ENCODE peak calls at places on chromosomes 2 and 18, in four cellular contexts. One of them, this sample, is unnamed.

GRCh38 chr2:3354986-3355385 is 22.6 kb downstream of the EIPR1 start:
- DNase-seq in GM12878: no peak
- DNase-seq in K562: no peak
- DNase-seq in HepG2: no peak
- DNase-seq in this sample: no peak

GRCh38 chr2:233075966-233076339 is 15.8 kb downstream of the INPP5D start:
- DNase-seq in HepG2: no peak
- DNase-seq in K562: no peak
- DNase-seq in GM12878: peak
- DNase-seq in this sample: no peak

GRCh38 chr2:200174433-200175216 is 131.9 kb upstream of the SPATS2L start:
- DNase-seq in GM12878: no peak
- DNase-seq in HepG2: no peak
- DNase-seq in K562: peak
- DNase-seq in this sample: no peak

GRCh38 chr18:57921708-57922107 is 118.6 kb upstream of the ATP8B1 start:
- DNase-seq in HepG2: peak
- DNase-seq in K562: peak
- DNase-seq in GM12878: no peak
- DNase-seq in this sample: no peak

GRCh38 chr2:201956361-201956760 is 77.3 kb upstream of the FZD7 start:
- DNase-seq in K562: no peak
- DNase-seq in HepG2: no peak
- DNase-seq in GM12878: no peak
- DNase-seq in this sample: no peak

GRCh38 chr2:62489162-62489561 is 16.8 kb downstream of the TMEM17 start:
- DNase-seq in HepG2: no peak
- DNase-seq in K562: no peak
- DNase-seq in GM12878: no peak
- DNase-seq in this sample: no peak

GRCh38 chr18:3248062-3248669 is 565 bp downstream of the MYL12A start:
- DNase-seq in HepG2: no peak
- DNase-seq in K562: no peak
- DNase-seq in GM12878: no peak
- DNase-seq in this sample: no peak

GRCh38 chr18:12420831-12421421 is 13.2 kb downstream of the PRELID3A start:
- DNase-seq in HepG2: peak
- DNase-seq in K562: no peak
- DNase-seq in GM12878: no peak
- DNase-seq in this sample: peak

GRCh38 chr2:204900910-204901309 is 355.6 kb downstream of the PARD3B start:
- DNase-seq in K562: no peak
- DNase-seq in HepG2: peak
- DNase-seq in GM12878: no peak
- DNase-seq in this sample: no peak

GRCh38 chr18:48974304-48975220 is 23.8 kb upstream of the SMAD7 start:
- DNase-seq in HepG2: no peak
- DNase-seq in K562: no peak
- DNase-seq in GM12878: no peak
- DNase-seq in this sample: peak

GRCh38 chr2:230974096-230974913 is 21.6 kb upstream of the SPATA3 start:
- DNase-seq in HepG2: no peak
- DNase-seq in K562: no peak
- DNase-seq in GM12878: peak
- DNase-seq in this sample: no peak

GRCh38 chr2:17736989-17737388 is 16.6 kb downstream of the SMC6 start:
- DNase-seq in K562: no peak
- DNase-seq in HepG2: no peak
- DNase-seq in GM12878: no peak
- DNase-seq in this sample: no peak

GRCh38 chr2:157058161-157058560 is 199.3 kb upstream of the GALNT5 start:
- DNase-seq in GM12878: no peak
- DNase-seq in K562: no peak
- DNase-seq in HepG2: no peak
- DNase-seq in this sample: no peak

GRCh38 chr18:77851798-77852197 is 602.1 kb downstream of the GALR1 start:
- DNase-seq in GM12878: no peak
- DNase-seq in HepG2: no peak
- DNase-seq in K562: no peak
- DNase-seq in this sample: no peak

GRCh38 chr2:100610381-100610831 is 47.6 kb downstream of the PDCL3 start:
- DNase-seq in HepG2: peak
- DNase-seq in K562: peak
- DNase-seq in GM12878: no peak
- DNase-seq in this sample: peak

GRCh38 chr2:73176205-73176880 is 26.0 kb upstream of the NOTO start:
- DNase-seq in HepG2: peak
- DNase-seq in K562: peak
- DNase-seq in GM12878: no peak
- DNase-seq in this sample: peak

GRCh38 chr2:237642030-237642700 is 14.8 kb downstream of the LRRFIP1 start:
- DNase-seq in HepG2: no peak
- DNase-seq in GM12878: no peak
- DNase-seq in K562: no peak
- DNase-seq in this sample: no peak

GRCh38 chr2:240205763-240206162 is 65.3 kb upstream of the OTOS start:
- DNase-seq in HepG2: no peak
- DNase-seq in K562: no peak
- DNase-seq in GM12878: no peak
- DNase-seq in this sample: no peak

GRCh38 chr2:112433932-112434730 is 686 bp upstream of the RGPD8 start:
- DNase-seq in K562: no peak
- DNase-seq in GM12878: no peak
- DNase-seq in HepG2: no peak
- DNase-seq in this sample: peak

GRCh38 chr2:227853204-227853629 is 18.2 kb upstream of the DAW1 start:
- DNase-seq in K562: no peak
- DNase-seq in HepG2: no peak
- DNase-seq in GM12878: no peak
- DNase-seq in this sample: no peak

GRCh38 chr2:137975280-137976271 is 11.3 kb downstream of the HNMT start:
- DNase-seq in GM12878: no peak
- DNase-seq in HepG2: peak
- DNase-seq in K562: no peak
- DNase-seq in this sample: no peak

GRCh38 chr2:25286025-25286400 is 55.7 kb downstream of the DNMT3A start:
- DNase-seq in GM12878: no peak
- DNase-seq in HepG2: no peak
- DNase-seq in K562: no peak
- DNase-seq in this sample: no peak

GRCh38 chr2:200350796-200351195 is 44.3 kb downstream of the SPATS2L start:
- DNase-seq in K562: no peak
- DNase-seq in GM12878: no peak
- DNase-seq in HepG2: no peak
- DNase-seq in this sample: no peak

GRCh38 chr2:9656270-9656766 is 25.5 kb upstream of the YWHAQ start:
- DNase-seq in K562: no peak
- DNase-seq in GM12878: peak
- DNase-seq in HepG2: peak
- DNase-seq in this sample: no peak
- TF ChIP-seq TCF7 in K562: no peak
- TF ChIP-seq TCF7 in GM12878: peak
- TF ChIP-seq TCF7 in HepG2: no peak
- TF ChIP-seq TCF7 in this sample: no peak

GRCh38 chr2:33108483-33109443 is 162.0 kb downstream of the LTBP1 start:
- DNase-seq in HepG2: no peak
- DNase-seq in K562: peak
- DNase-seq in GM12878: no peak
- DNase-seq in this sample: no peak

GRCh38 chr2:33104052-33104623 is 157.4 kb downstream of the LTBP1 start:
- DNase-seq in K562: no peak
- DNase-seq in HepG2: no peak
- DNase-seq in GM12878: no peak
- DNase-seq in this sample: no peak

GRCh38 chr2:33107690-33108482 is 161.1 kb downstream of the LTBP1 start:
- DNase-seq in K562: no peak
- DNase-seq in GM12878: no peak
- DNase-seq in HepG2: no peak
- DNase-seq in this sample: no peak

GRCh38 chr2:33106115-33106514 is 159.4 kb downstream of the LTBP1 start:
- DNase-seq in K562: no peak
- DNase-seq in HepG2: no peak
- DNase-seq in GM12878: no peak
- DNase-seq in this sample: no peak

DNA sequence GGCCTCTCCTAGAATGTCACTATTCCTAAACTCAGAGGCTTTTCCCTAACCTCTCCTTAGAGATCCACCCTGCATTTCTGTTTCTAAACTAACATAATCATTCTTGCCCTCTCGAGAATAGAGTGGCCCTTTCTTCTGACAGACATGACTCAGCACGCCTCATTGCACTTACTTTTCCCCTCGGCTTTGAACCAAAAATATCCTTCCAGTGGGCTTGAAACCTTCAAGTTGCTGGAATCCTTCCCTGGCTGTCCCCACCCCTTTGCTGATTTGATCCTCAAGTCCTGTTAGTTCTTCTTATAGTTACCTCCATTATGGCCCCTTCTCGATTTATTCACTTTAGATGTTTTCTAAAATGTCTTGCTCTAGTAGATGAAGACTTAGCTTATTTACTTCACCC is 158.0 kb downstream of the LTBP1 start:
- DNase-seq in GM12878: no peak
- DNase-seq in HepG2: no peak
- DNase-seq in K562: peak
- DNase-seq in this sample: no peak
- TF ChIP-seq TCF7 in GM12878: no peak
- TF ChIP-seq TCF7 in HepG2: no peak
- TF ChIP-seq TCF7 in K562: no peak
- TF ChIP-seq TCF7 in this sample: no peak

DNA sequence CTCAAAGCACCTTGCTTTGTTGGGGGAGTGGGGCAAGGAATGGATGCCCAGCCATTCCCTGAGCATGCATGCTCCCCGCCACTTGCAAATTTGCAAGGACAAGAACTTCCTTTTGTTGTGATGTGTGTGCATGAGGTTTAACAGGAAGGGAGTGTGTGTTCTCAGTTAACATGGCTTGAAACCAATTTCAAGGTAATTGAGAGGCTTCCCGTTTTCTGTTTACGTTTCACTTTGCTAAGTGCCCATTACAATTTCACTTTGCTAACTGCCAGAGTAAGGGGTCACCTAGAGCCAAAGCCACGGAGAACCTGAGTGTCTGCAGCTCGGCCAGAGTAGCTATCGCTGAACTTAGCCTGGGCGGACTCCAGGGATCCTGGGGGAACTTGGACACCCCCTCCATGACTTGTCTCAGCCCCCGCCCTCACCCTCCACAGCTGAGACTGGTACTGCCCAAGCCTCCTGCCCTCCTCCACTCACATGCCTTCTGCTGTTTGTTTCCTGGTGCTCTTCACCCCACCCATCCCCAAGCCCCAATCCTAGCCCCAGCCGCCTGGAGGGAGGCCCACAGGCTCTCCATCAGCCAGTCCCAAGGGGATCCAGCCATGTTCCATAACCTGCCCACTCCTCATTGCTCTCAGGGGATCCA is 53.6 kb upstream of the LAPTM4A start:
- DNase-seq in HepG2: no peak
- DNase-seq in K562: no peak
- DNase-seq in GM12878: no peak
- DNase-seq in this sample: no peak
- TF ChIP-seq TCF7 in HepG2: no peak
- TF ChIP-seq TCF7 in K562: no peak
- TF ChIP-seq TCF7 in GM12878: no peak
- TF ChIP-seq TCF7 in this sample: no peak

DNA sequence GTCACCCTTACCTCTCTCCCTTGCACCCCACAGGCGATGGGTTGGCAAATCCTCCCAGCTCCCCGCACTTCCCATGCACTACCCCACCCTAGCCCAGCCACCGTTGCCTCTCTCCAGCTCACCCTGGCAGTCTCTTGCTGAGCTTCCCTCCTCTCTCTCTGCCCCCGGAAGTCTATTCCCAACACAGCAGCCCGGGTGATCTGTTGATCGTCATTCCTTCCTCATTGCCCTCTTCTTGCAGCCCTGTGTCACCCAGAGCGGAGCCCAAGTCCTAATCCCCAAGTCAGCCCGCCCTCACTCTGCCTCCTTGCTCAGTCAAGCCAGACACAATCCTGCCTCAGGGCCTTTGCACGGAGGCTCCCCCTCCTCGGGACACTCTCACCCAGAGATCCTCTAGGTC is 55.2 kb downstream of the CIB4 start:
- DNase-seq in GM12878: no peak
- DNase-seq in K562: no peak
- DNase-seq in HepG2: no peak
- DNase-seq in this sample: peak
- TF ChIP-seq TCF7 in GM12878: no peak
- TF ChIP-seq TCF7 in K562: no peak
- TF ChIP-seq TCF7 in HepG2: no peak
- TF ChIP-seq TCF7 in this sample: no peak

GRCh38 chr18:79853993-79854364 is 56.2 kb downstream of the KCNG2 start:
- DNase-seq in HepG2: no peak
- DNase-seq in GM12878: no peak
- DNase-seq in K562: no peak
- DNase-seq in this sample: no peak

GRCh38 chr18:79853303-79853992 is 55.7 kb downstream of the KCNG2 start:
- DNase-seq in K562: no peak
- DNase-seq in GM12878: no peak
- DNase-seq in HepG2: no peak
- DNase-seq in this sample: no peak

GRCh38 chr18:79857082-79857661 is 59.4 kb downstream of the KCNG2 start:
- DNase-seq in GM12878: no peak
- DNase-seq in HepG2: peak
- DNase-seq in K562: no peak
- DNase-seq in this sample: no peak

GRCh38 chr18:79856119-79857080 is 58.7 kb downstream of the KCNG2 start:
- DNase-seq in HepG2: no peak
- DNase-seq in GM12878: no peak
- DNase-seq in K562: no peak
- DNase-seq in this sample: peak

GRCh38 chr18:79855147-79855910 is 57.6 kb downstream of the KCNG2 start:
- DNase-seq in GM12878: peak
- DNase-seq in K562: no peak
- DNase-seq in HepG2: no peak
- DNase-seq in this sample: no peak
- TF ChIP-seq TCF7 in GM12878: no peak
- TF ChIP-seq TCF7 in K562: no peak
- TF ChIP-seq TCF7 in HepG2: no peak
- TF ChIP-seq TCF7 in this sample: no peak